ENCODE peak calls at places on chromosome 12, in five cellular contexts. J is OCI-LY7, Z is WTC11, V is neuronal stem cell, C is glomerular endothelial cell. L is an unnamed sample.

GRCh38 chr12:122080149-122081107 is 1.9 kb downstream of the MLXIP start:
- DNase-seq in J (no peak), Z (no peak), V (no peak), C (no peak), L (no peak)

GRCh38 chr12:13583630-13584029 is 387.1 kb downstream of the EMP1 start:
- DNase-seq in J (no peak), Z (no peak), V (no peak), C (no peak), L (no peak)

GRCh38 chr12:98182791-98183190 is 332.6 kb upstream of the TMPO start:
- DNase-seq in J (no peak), Z (no peak), V (no peak), C (no peak), L (no peak)

GRCh38 chr12:127400231-127400630 is 866.7 kb upstream of the TMEM132C start:
- DNase-seq in J (no peak), Z (no peak), V (no peak), C (no peak), L (no peak)

GRCh38 chr12:121061831-121062230 is 22.8 kb upstream of the OASL start:
- DNase-seq in J (no peak), Z (no peak), V (no peak), C (peak; percentile 16), L (no peak)

GRCh38 chr12:123265851-123266678 is 5.6 kb downstream of the CDK2AP1 start:
- DNase-seq in J (no peak), Z (no peak), V (no peak), C (no peak), L (no peak)

GRCh38 chr12:132502149-132502881 is 12.4 kb downstream of the FBRSL1 start:
- DNase-seq in J (peak; percentile 29), Z (peak; percentile 69), V (peak; percentile 23), C (no peak), L (no peak)

GRCh38 chr12:42124764-42125371 is 19.8 kb downstream of the GXYLT1 start:
- DNase-seq in J (no peak), Z (no peak), V (no peak), C (no peak), L (no peak)

GRCh38 chr12:108729612-108730336 is 1.5 kb downstream of the CORO1C start:
- DNase-seq in J (peak; percentile 15), Z (no peak), V (peak; percentile 27), C (no peak), L (no peak)

GRCh38 chr12:92466391-92467305 is 236.1 kb upstream of the PLEKHG7 start:
- DNase-seq in J (peak; percentile 92), Z (peak; percentile 15), V (peak; percentile 45), C (no peak), L (no peak)

GRCh38 chr12:121803861-121804416 is at the start of gene SETD1B:
- DNase-seq in J (peak; percentile 79), Z (no peak), V (no peak), C (no peak), L (no peak)

GRCh38 chr12:132479938-132480619 is 9.9 kb upstream of the FBRSL1 start:
- DNase-seq in J (no peak), Z (no peak), V (no peak), C (no peak), L (no peak)

GRCh38 chr12:42524716-42525115 is 64.8 kb downstream of the PRICKLE1 start:
- DNase-seq in J (no peak), Z (no peak), V (no peak), C (no peak), L (no peak)

GRCh38 chr12:78835493-78835892 is 29.1 kb upstream of the SYT1 start:
- DNase-seq in J (no peak), Z (no peak), V (no peak), C (no peak), L (no peak)

GRCh38 chr12:49930515-49931288 is 19.8 kb upstream of the AQP2 start:
- DNase-seq in J (no peak), Z (no peak), V (no peak), C (no peak), L (no peak)

GRCh38 chr12:118060301-118061010 is 523 bp downstream of the WSB2 start:
- DNase-seq in J (no peak), Z (peak; percentile 27), V (no peak), C (no peak), L (no peak)

GRCh38 chr12:46332260-46332659 is 40.3 kb downstream of the SLC38A2 start:
- DNase-seq in J (no peak), Z (no peak), V (no peak), C (no peak), L (no peak)

GRCh38 chr12:114916124-114916523 is 232.1 kb upstream of the TBX3 start:
- DNase-seq in J (no peak), Z (no peak), V (no peak), C (no peak), L (no peak)

GRCh38 chr12:126668538-126668937 is 1598.4 kb upstream of the TMEM132C start:
- DNase-seq in J (no peak), Z (no peak), V (no peak), C (no peak), L (no peak)

GRCh38 chr12:109716512-109717389 is 3.1 kb downstream of the FAM222A start:
- DNase-seq in J (no peak), Z (no peak), V (no peak), C (no peak), L (no peak)

GRCh38 chr12:105617141-105617540 is 286.6 kb downstream of the C12orf75 start:
- DNase-seq in J (no peak), Z (no peak), V (no peak), C (no peak), L (no peak)

GRCh38 chr12:54958048-54958658 is 26.4 kb downstream of the TESPA1 start:
- DNase-seq in J (peak; percentile 67), Z (peak; percentile 33), V (peak; percentile 63), C (peak; percentile 62), L (no peak)

GRCh38 chr12:51833446-51834227 is 14.9 kb downstream of the FIGNL2 start:
- DNase-seq in J (no peak), Z (no peak), V (no peak), C (no peak), L (no peak)

GRCh38 chr12:20194171-20194570 is 174.2 kb upstream of the PDE3A start:
- DNase-seq in J (no peak), Z (peak; percentile 46), V (no peak), C (no peak), L (peak; percentile 57)

GRCh38 chr12:103745962-103746361 is 95.1 kb downstream of the NT5DC3 start:
- DNase-seq in J (no peak), Z (peak; percentile 45), V (no peak), C (no peak), L (peak; percentile 52)

GRCh38 chr12:96907681-96908163 is 665 bp downstream of the NEDD1 start:
- DNase-seq in J (peak; percentile 42), Z (no peak), V (peak; percentile 37), C (no peak), L (no peak)

GRCh38 chr12:21696603-21697002 is 39.0 kb upstream of the LDHB start:
- DNase-seq in J (no peak), Z (no peak), V (no peak), C (no peak), L (no peak)

GRCh38 chr12:112555621-112556233 is 137.0 kb downstream of the PTPN11 start:
- DNase-seq in J (no peak), Z (no peak), V (no peak), C (no peak), L (no peak)

GRCh38 chr12:26032719-26033241 is 74.3 kb downstream of the RASSF8 start:
- DNase-seq in J (no peak), Z (no peak), V (no peak), C (no peak), L (no peak)

GRCh38 chr12:104011265-104011664 is 38.7 kb downstream of the GLT8D2 start:
- DNase-seq in J (no peak), Z (no peak), V (no peak), C (peak; percentile 81), L (no peak)

GRCh38 chr12:106197906-106198623 is 49.8 kb downstream of the CKAP4 start:
- DNase-seq in J (no peak), Z (no peak), V (no peak), C (no peak), L (no peak)

GRCh38 chr12:52685406-52685890 is 5.2 kb upstream of the KRT1 start:
- DNase-seq in J (no peak), Z (no peak), V (no peak), C (no peak), L (no peak)

GRCh38 chr12:49233842-49234526 is 30.9 kb upstream of the TUBA1C start:
- DNase-seq in J (no peak), Z (no peak), V (no peak), C (no peak), L (no peak)

GRCh38 chr12:3882896-3883564 is 9.8 kb upstream of the PARP11 start:
- DNase-seq in J (peak; percentile 38), Z (no peak), V (no peak), C (no peak), L (no peak)